ENCODE peak calls at places on chromosomes 7 and 10, in five cellular contexts. C is IMR-90, R is trophoblast cell, P is neuronal stem cell, I is H1. G is an unnamed sample.

GRCh38 chr10:3806603-3807002 is 21.6 kb upstream of the KLF6 start:
- DNase-seq in C (peak), P (no peak), I (no peak), R (peak), G (peak)

GRCh38 chr10:31929986-31930675 is 1.5 kb upstream of the ARHGAP12 start:
- DNase-seq in P (no peak), I (no peak), C (no peak), R (no peak), G (no peak)

GRCh38 chr10:126227762-126228134 is 160.5 kb downstream of the ADAM12 start:
- DNase-seq in P (no peak), I (no peak), R (no peak), C (peak), G (no peak)

GRCh38 chr7:82413237-82413636 is 30.3 kb downstream of the CACNA2D1 start:
- DNase-seq in C (no peak), P (no peak), R (no peak), I (no peak), G (no peak)

GRCh38 chr10:126090911-126091728 is 194.8 kb downstream of the FANK1 start:
- DNase-seq in C (peak), I (no peak), R (no peak), P (no peak), G (peak)

GRCh38 chr10:33335800-33336605 is 1.5 kb upstream of the NRP1 start:
- DNase-seq in C (peak), I (peak), P (peak), R (peak), G (peak)

GRCh38 chr10:47181057-47181849 is 118.7 kb upstream of the GDF10 start:
- DNase-seq in C (no peak), R (no peak), P (no peak), I (no peak), G (no peak)

GRCh38 chr10:17747883-17748550 is 4.0 kb upstream of the TMEM236 start:
- DNase-seq in P (no peak), I (no peak), R (no peak), C (peak), G (no peak)

GRCh38 chr7:78017621-78018100 is 219.1 kb downstream of the PHTF2 start:
- DNase-seq in P (no peak), I (no peak), R (no peak), C (no peak), G (no peak)

GRCh38 chr10:121481222-121481621 is 117.0 kb downstream of the FGFR2 start:
- DNase-seq in C (no peak), R (no peak), I (no peak), P (no peak), G (no peak)

GRCh38 chr10:32315426-32315825 is 31.5 kb downstream of the EPC1 start:
- DNase-seq in C (no peak), P (no peak), R (no peak), I (no peak), G (no peak)

DNA sequence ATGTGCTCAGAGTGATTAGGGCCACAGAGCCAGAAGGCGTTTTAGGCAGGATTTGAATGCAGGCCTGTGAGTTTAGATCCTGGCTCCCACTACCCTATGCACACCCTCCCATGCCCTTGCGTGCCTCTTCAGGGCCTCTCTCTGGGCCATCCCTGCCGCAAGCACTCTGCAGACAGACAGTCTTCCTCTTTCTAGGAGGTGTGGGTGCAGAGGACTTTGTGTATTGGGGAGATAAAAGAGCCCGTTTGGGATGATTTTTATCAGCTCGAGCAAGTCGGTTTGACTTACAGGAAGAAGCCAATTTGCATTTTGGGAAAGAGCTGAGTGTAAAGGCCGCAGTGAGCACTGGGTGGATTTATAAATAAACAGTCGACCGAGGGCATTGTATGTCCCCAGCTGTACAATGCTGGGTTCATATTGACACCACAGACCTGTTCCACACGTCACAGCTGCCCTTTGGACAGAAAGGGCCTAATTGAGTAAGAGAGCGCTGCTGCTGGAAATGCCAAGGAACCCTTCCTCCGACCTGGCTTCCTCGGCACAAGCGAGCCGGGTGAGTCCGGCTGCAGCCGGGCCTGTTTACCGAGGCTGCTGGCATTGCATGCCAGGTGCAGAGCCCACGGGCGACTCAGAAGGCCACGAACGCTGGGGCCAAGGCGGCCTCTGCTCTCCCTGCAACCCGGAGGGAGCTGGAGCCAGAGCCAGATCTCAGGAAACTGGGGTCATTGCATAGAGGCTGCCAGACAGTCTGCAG is 25.1 kb downstream of the ZMIZ1 start:
- DNase-seq in I (no peak), R (no peak), C (peak), P (no peak), G (peak)
- H2AK5ac ChIP-seq in I (no peak), R (no peak), C (peak), P (no peak), G (no peak)

GRCh38 chr10:14838582-14839304 is 637 bp downstream of the HSPA14 start:
- DNase-seq in P (peak), C (no peak), I (peak), R (peak), G (peak)
- H4K91ac ChIP-seq in P (peak), C (peak), I (peak), R (peak), G (peak)

GRCh38 chr7:141442781-141443180 is 108.4 kb upstream of the AGK start:
- DNase-seq in P (no peak), R (no peak), I (no peak), C (no peak), G (no peak)
- H3K4me3 ChIP-seq in P (no peak), R (no peak), I (no peak), C (no peak), G (no peak)

DNA sequence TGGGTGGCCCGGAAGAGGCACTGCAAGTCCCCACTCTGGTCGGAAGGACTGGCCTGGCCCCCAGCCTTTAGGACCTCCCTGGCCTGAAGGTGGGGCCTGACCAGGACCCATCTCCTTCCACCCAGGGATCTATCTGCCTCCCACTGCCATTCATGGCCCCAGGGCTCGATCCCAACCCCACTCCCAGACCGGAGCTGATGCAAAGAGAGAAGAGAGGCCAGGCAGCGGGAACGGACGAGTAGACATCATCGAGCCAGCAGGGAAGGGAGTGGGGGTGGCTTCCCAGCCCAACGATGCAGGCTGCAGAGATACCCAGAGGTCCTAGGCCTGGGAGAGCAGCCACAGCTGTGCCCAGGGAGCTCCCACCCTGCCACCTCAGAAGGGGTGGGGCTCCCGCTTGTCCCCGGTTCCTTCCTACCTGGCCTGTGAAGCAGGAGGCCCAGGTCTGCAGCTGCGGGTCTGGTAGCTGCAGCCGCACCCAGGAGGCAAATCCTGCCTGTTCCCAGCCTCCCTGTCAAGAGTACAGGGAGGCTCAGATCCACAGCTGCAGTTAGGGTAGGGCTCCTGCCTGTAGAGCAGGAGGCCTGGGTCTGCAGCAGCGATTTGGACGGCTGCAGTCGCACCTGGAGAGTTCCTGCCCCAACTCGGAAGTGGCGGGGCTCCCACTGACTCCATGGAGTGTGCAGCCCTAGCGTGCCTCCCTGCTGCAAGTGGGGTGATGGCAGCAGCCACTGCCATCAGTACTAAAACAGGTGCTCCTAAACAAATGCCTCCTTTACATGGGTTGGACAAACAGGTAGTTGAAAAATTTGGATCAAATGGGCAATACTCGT is 1151.0 kb upstream of the PHF14 start:
- DNase-seq in C (no peak), P (no peak), R (no peak), I (no peak), G (no peak)
- H2AK5ac ChIP-seq in C (no peak), P (no peak), R (no peak), I (no peak), G (no peak)

GRCh38 chr7:69654381-69654780 is 56.1 kb downstream of the AUTS2 start:
- DNase-seq in C (no peak), P (no peak), I (no peak), R (no peak), G (no peak)
- H4K91ac ChIP-seq in C (no peak), P (no peak), I (no peak), R (no peak), G (no peak)

GRCh38 chr7:2699289-2699620 is 11.3 kb downstream of the AMZ1 start:
- DNase-seq in P (no peak), C (no peak), R (no peak), I (no peak), G (no peak)

GRCh38 chr7:2701406-2701805 is 13.4 kb downstream of the AMZ1 start:
- DNase-seq in R (no peak), I (no peak), C (no peak), P (no peak), G (no peak)

GRCh38 chr7:2701832-2702593 is 14.0 kb downstream of the AMZ1 start:
- DNase-seq in P (no peak), R (no peak), I (no peak), C (peak), G (no peak)

GRCh38 chr7:2700141-2700850 is 12.3 kb downstream of the AMZ1 start:
- DNase-seq in I (no peak), C (no peak), R (no peak), P (no peak), G (no peak)

GRCh38 chr7:2698581-2699288 is 10.7 kb downstream of the AMZ1 start:
- DNase-seq in R (no peak), I (no peak), P (no peak), C (no peak), G (no peak)
- H3K4me3 ChIP-seq in R (no peak), I (no peak), P (no peak), C (no peak), G (no peak)

GRCh38 chr10:16466001-16466400 is 29.2 kb downstream of the PTER start:
- DNase-seq in P (no peak), C (no peak), I (no peak), R (no peak), G (no peak)

GRCh38 chr10:16472828-16473227 is 36.0 kb downstream of the PTER start:
- DNase-seq in I (no peak), P (no peak), C (no peak), R (no peak), G (no peak)

DNA sequence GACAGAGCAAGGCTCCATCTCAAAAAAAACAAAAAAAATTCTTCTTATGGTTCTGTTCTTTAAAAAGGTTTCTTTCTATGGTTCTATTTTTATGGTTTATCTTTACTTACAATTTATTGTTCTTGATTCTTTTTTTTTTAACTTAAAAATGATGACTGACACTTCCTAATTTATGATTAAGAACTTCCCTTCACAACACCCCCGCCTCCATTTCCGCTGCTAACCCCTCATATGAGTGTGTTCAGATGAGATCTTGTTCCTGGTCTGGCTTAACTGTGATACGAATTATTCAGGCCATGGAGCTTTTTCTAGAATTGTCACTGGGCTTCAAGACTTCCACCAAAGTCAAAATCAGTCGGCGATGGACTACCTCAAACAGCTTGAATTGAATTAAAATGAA is 33.9 kb downstream of the PTER start:
- DNase-seq in P (no peak), I (no peak), C (no peak), R (no peak), G (no peak)
- H2AK5ac ChIP-seq in P (no peak), I (no peak), C (no peak), R (no peak), G (no peak)

DNA sequence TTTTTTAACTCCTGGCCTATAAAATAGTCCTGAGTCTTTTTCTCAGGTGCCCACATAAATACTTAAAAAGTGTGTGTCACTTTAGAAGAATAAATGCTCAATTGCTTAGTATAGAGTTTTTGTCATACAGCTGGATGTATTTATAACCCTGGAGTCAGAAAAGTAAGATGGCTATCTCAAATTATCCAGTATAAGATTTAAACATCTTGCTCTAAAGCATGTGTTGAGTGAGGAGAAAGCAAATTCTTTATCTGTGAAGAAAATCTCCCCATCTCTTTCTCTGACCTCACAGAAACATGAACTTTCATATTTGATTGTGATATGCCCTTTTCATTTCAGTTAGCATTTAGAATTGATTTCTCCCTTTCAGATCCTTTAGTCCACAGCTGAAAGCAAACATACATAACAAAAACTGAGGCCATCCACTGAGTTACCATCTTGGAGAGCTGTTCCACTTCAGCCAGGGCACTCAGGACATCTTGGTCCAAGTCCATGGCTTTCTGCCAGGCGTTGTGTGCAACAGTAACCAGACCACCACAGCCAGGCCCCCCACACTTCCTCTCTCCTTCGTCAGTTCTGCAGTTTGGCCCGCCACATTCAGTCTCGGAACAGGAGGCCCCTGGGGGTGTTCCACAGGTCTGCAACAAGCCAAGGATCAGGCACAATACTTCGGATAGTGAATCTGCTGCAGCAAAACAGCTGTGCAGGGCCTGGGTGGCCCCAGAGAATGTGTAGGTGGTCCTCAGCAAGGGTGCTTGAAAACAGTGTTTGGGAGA is 40.9 kb downstream of the DLD start:
- DNase-seq in P (no peak), I (no peak), R (no peak), C (no peak), G (no peak)
- H4K91ac ChIP-seq in P (no peak), I (peak), R (peak), C (no peak), G (no peak)

DNA sequence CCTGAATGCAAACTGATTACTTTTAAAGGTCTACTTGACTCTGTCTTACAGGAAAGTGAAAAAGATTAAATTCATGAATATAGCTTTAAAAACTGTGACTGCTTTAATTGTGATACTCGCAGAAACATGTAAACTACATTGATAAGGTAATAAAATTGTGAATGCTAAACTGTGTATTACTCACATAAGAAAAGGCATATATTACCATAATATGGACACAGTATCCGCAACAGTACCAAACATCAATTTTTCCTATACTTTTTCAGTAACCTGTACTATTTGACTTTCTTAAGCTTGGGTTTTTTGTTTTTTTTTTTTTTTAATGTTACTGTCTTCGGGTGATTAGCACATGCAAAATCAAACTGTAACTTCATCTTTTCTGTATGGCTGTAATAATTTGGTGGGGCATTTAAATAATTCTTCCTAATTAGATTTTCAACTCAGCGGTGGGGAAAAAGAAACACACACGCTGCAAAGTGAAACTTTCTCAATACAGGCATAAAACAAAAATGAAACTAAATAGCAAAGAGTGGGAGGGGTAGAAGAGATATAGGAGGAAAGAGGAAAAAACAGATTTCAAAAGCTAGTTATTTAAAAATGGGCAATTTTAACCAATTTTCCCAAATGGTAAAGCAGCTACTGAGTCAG is 23.2 kb downstream of the NT5C3A start:
- DNase-seq in P (no peak), I (no peak), C (no peak), R (no peak), G (peak)
- H3K4me3 ChIP-seq in P (no peak), I (no peak), C (peak), R (no peak), G (no peak)